ENCODE peak calls at places on chromosome 17, in five cellular contexts. Q is hypothalamus; E is EH; M is stimulated activated CD8-positive, alpha-beta memory T cell treated with anti-CD3 and anti-CD28 coated beads, Interleukin-4, amount 100 ng/mL, for 24 hours; P is stimulated activated CD4-positive, alpha-beta T cell treated with anti-CD3 and anti-CD28 coated beads, Interleukin-2, amount 100 ng/mL, for 48 hours. A is an unnamed sample.

GRCh38 chr17:72266099-72266852 is 145.5 kb downstream of the SOX9 start:
- DNase-seq in P (no peak), M (no peak), Q (no peak), E (no peak), A (no peak)

GRCh38 chr17:71799657-71800056 is 321.2 kb upstream of the SOX9 start:
- DNase-seq in E (no peak), M (no peak), Q (no peak), P (no peak), A (no peak)

GRCh38 chr17:27990979-27991378 is 51.5 kb upstream of the NLK start:
- DNase-seq in Q (no peak), M (no peak), E (no peak), P (no peak), A (no peak)

GRCh38 chr17:80477647-80478478 is 1.5 kb upstream of the NPTX1 start:
- DNase-seq in Q (no peak), M (no peak), P (no peak), E (peak; percentile 56), A (no peak)

GRCh38 chr17:14840616-14841231 is 424.4 kb downstream of the PMP22 start:
- DNase-seq in M (no peak), E (peak; percentile 90), P (no peak), Q (no peak), A (no peak)

GRCh38 chr17:8221663-8222379 is 11.4 kb upstream of the AURKB start:
- DNase-seq in M (peak; percentile 75), P (peak; percentile 93), E (peak; percentile 93), Q (peak; percentile 70), A (peak; percentile 84)

GRCh38 chr17:36755586-36755985 is 154.2 kb downstream of the MRM1 start:
- DNase-seq in P (peak; percentile 37), Q (no peak), E (peak; percentile 9), M (peak; percentile 34), A (no peak)

GRCh38 chr17:40516581-40517285 is 15.3 kb upstream of the TNS4 start:
- DNase-seq in P (peak; percentile 53), M (peak; percentile 17), E (peak; percentile 62), Q (no peak), A (no peak)

GRCh38 chr17:63356275-63356905 is 89.7 kb downstream of the CYB561 start:
- DNase-seq in E (peak; percentile 98), Q (no peak), M (no peak), P (no peak), A (peak; percentile 54)

GRCh38 chr17:80930335-80931040 is 61.2 kb upstream of the CHMP6 start:
- DNase-seq in M (no peak), E (peak; percentile 4), Q (no peak), P (no peak), A (no peak)

GRCh38 chr17:43881176-43881575 is 26.2 kb downstream of the MPP2 start:
- DNase-seq in M (no peak), E (no peak), Q (no peak), P (no peak), A (no peak)

GRCh38 chr17:74270333-74270732 is 3.7 kb upstream of the DNAI2 start:
- DNase-seq in M (no peak), P (no peak), Q (no peak), E (no peak), A (peak; percentile 13)

GRCh38 chr17:21368545-21369246 is 7.5 kb upstream of the KCNJ12 start:
- DNase-seq in Q (no peak), P (no peak), E (no peak), M (no peak), A (no peak)

GRCh38 chr17:39599006-39599664 is 8.6 kb downstream of the NEUROD2 start:
- DNase-seq in P (no peak), M (no peak), E (no peak), Q (no peak), A (no peak)

GRCh38 chr17:44543905-44544523 is 13.3 kb upstream of the FZD2 start:
- DNase-seq in P (no peak), E (no peak), Q (no peak), M (no peak), A (no peak)

GRCh38 chr17:44926841-44927525 is 11.7 kb upstream of the GFAP start:
- DNase-seq in P (no peak), Q (no peak), E (no peak), M (no peak), A (no peak)

GRCh38 chr17:50355701-50356341 is 9.9 kb downstream of the XYLT2 start:
- DNase-seq in P (no peak), Q (no peak), M (no peak), E (no peak), A (no peak)

GRCh38 chr17:2262146-2262587 is 41.4 kb downstream of the SMG6 start:
- DNase-seq in P (no peak), E (peak; percentile 91), M (no peak), Q (no peak), A (peak; percentile 9)

GRCh38 chr17:67435122-67435521 is 58.0 kb downstream of the PITPNC1 start:
- DNase-seq in E (no peak), P (peak; percentile 36), Q (no peak), M (peak; percentile 33), A (no peak)

GRCh38 chr17:19410875-19411291 is at the start of gene RNF112:
- DNase-seq in E (peak; percentile 70), M (no peak), P (no peak), Q (peak; percentile 45), A (no peak)

GRCh38 chr17:28426081-28426519 is 20.1 kb upstream of the SLC46A1 start:
- DNase-seq in M (no peak), P (no peak), Q (no peak), E (no peak), A (no peak)

GRCh38 chr17:56742601-56743000 is 91.1 kb downstream of the C17orf67 start:
- DNase-seq in Q (no peak), P (no peak), M (no peak), E (peak; percentile 55), A (no peak)

GRCh38 chr17:6546069-6546718 is 10.2 kb downstream of the PITPNM3 start:
- DNase-seq in E (peak; percentile 41), P (no peak), Q (no peak), M (no peak), A (no peak)

GRCh38 chr17:20189322-20189721 is 180.2 kb downstream of the SPECC1 start:
- DNase-seq in E (peak; percentile 58), Q (peak; percentile 83), P (no peak), M (no peak), A (peak; percentile 74)

GRCh38 chr17:37090941-37091340 is 142.2 kb downstream of the AATF start:
- DNase-seq in E (no peak), P (no peak), Q (no peak), M (no peak), A (no peak)

GRCh38 chr17:3722716-3723115 is 987 bp upstream of the HASPIN start:
- DNase-seq in P (no peak), E (peak; percentile 36), M (no peak), Q (no peak), A (no peak)

GRCh38 chr17:70078994-70079531 is 4.0 kb downstream of the KCNJ16 start:
- DNase-seq in P (no peak), M (no peak), Q (no peak), E (no peak), A (no peak)

GRCh38 chr17:1495265-1495664 is 2.8 kb upstream of the MYO1C start:
- DNase-seq in P (no peak), M (no peak), E (peak; percentile 72), Q (no peak), A (peak; percentile 29)

GRCh38 chr17:76791053-76791980 is 53.4 kb downstream of the MFSD11 start:
- DNase-seq in Q (peak; percentile 16), P (peak; percentile 6), E (peak; percentile 83), M (peak; percentile 4), A (peak; percentile 76)